ENCODE peak calls at places on chromosomes 4 and X, in eight cellular contexts. One of them, this sample, is unnamed.

GRCh38 chr4:169791527-169792156 is 33.9 kb upstream of the HPF1 start:
- DNase-seq in HEK293T: peak; percentile 72
- DNase-seq in hypothalamus: peak; percentile 53
- DNase-seq in GM12892: no peak
- DNase-seq in GM03348: peak; percentile 78
- DNase-seq in RCC 7860: peak; percentile 23
- DNase-seq in PC-3: peak; percentile 71
- DNase-seq in non-pigmented ciliary epithelial cell: no peak
- DNase-seq in this sample: peak; percentile 35

GRCh38 chrX:148416142-148416541 is 84.3 kb upstream of the AFF2 start:
- DNase-seq in PC-3: no peak
- DNase-seq in hypothalamus: no peak
- DNase-seq in non-pigmented ciliary epithelial cell: no peak
- DNase-seq in GM12892: no peak
- DNase-seq in GM03348: no peak
- DNase-seq in HEK293T: no peak
- DNase-seq in RCC 7860: no peak
- DNase-seq in this sample: no peak

GRCh38 chr4:176436500-176436973 is 116.8 kb downstream of the SPCS3 start:
- DNase-seq in GM12892: no peak
- DNase-seq in PC-3: peak; percentile 74
- DNase-seq in HEK293T: no peak
- DNase-seq in RCC 7860: peak; percentile 83
- DNase-seq in hypothalamus: no peak
- DNase-seq in GM03348: peak; percentile 25
- DNase-seq in non-pigmented ciliary epithelial cell: peak; percentile 75
- DNase-seq in this sample: no peak

GRCh38 chr4:141195095-141195707 is 25.5 kb upstream of the ZNF330 start:
- DNase-seq in GM03348: no peak
- DNase-seq in RCC 7860: no peak
- DNase-seq in PC-3: no peak
- DNase-seq in HEK293T: no peak
- DNase-seq in GM12892: no peak
- DNase-seq in non-pigmented ciliary epithelial cell: no peak
- DNase-seq in hypothalamus: no peak
- DNase-seq in this sample: no peak

GRCh38 chr4:26858947-26859401 is 1.7 kb upstream of the STIM2 start:
- DNase-seq in GM03348: no peak
- DNase-seq in hypothalamus: no peak
- DNase-seq in HEK293T: no peak
- DNase-seq in GM12892: no peak
- DNase-seq in non-pigmented ciliary epithelial cell: no peak
- DNase-seq in RCC 7860: no peak
- DNase-seq in PC-3: no peak
- DNase-seq in this sample: no peak

GRCh38 chr4:105712766-105713165 is 4.2 kb downstream of the GSTCD start:
- DNase-seq in HEK293T: no peak
- DNase-seq in hypothalamus: no peak
- DNase-seq in GM12892: no peak
- DNase-seq in GM03348: no peak
- DNase-seq in PC-3: peak; percentile 40
- DNase-seq in RCC 7860: no peak
- DNase-seq in non-pigmented ciliary epithelial cell: no peak
- DNase-seq in this sample: no peak

GRCh38 chrX:73943900-73944581 is 359.9 kb upstream of the ZCCHC13 start:
- DNase-seq in hypothalamus: peak; percentile 79
- DNase-seq in GM12892: peak; percentile 78
- DNase-seq in HEK293T: peak; percentile 93
- DNase-seq in non-pigmented ciliary epithelial cell: no peak
- DNase-seq in GM03348: peak; percentile 89
- DNase-seq in RCC 7860: peak; percentile 71
- DNase-seq in PC-3: peak; percentile 89
- DNase-seq in this sample: peak; percentile 89

GRCh38 chr4:141711211-141711610 is 74.8 kb downstream of the IL15 start:
- DNase-seq in PC-3: peak; percentile 61
- DNase-seq in non-pigmented ciliary epithelial cell: no peak
- DNase-seq in GM03348: peak; percentile 57
- DNase-seq in GM12892: no peak
- DNase-seq in RCC 7860: no peak
- DNase-seq in HEK293T: peak; percentile 16
- DNase-seq in hypothalamus: no peak
- DNase-seq in this sample: no peak

GRCh38 chr4:107035711-107036601 is at the start of gene DKK2:
- DNase-seq in non-pigmented ciliary epithelial cell: no peak
- DNase-seq in GM12892: peak; percentile 6
- DNase-seq in hypothalamus: peak; percentile 0
- DNase-seq in HEK293T: peak; percentile 17
- DNase-seq in GM03348: peak; percentile 47
- DNase-seq in PC-3: no peak
- DNase-seq in RCC 7860: no peak
- DNase-seq in this sample: peak; percentile 19

GRCh38 chr4:124265701-124266100 is 446.8 kb downstream of the ANKRD50 start:
- DNase-seq in PC-3: peak; percentile 7
- DNase-seq in RCC 7860: no peak
- DNase-seq in non-pigmented ciliary epithelial cell: no peak
- DNase-seq in GM03348: no peak
- DNase-seq in HEK293T: no peak
- DNase-seq in GM12892: no peak
- DNase-seq in hypothalamus: no peak
- DNase-seq in this sample: no peak

GRCh38 chr4:6250235-6250983 is 19.2 kb upstream of the WFS1 start:
- DNase-seq in PC-3: peak; percentile 85
- DNase-seq in GM12892: peak; percentile 53
- DNase-seq in RCC 7860: peak; percentile 47
- DNase-seq in GM03348: peak; percentile 83
- DNase-seq in hypothalamus: no peak
- DNase-seq in HEK293T: peak; percentile 70
- DNase-seq in non-pigmented ciliary epithelial cell: no peak
- DNase-seq in this sample: no peak

GRCh38 chr4:140971077-140971792 is 162.0 kb downstream of the RNF150 start:
- DNase-seq in RCC 7860: no peak
- DNase-seq in HEK293T: no peak
- DNase-seq in non-pigmented ciliary epithelial cell: no peak
- DNase-seq in GM03348: no peak
- DNase-seq in hypothalamus: no peak
- DNase-seq in GM12892: no peak
- DNase-seq in PC-3: no peak
- DNase-seq in this sample: no peak

GRCh38 chrX:43717161-43717560 is 61.1 kb downstream of the MAOA start:
- DNase-seq in GM03348: no peak
- DNase-seq in non-pigmented ciliary epithelial cell: no peak
- DNase-seq in HEK293T: no peak
- DNase-seq in PC-3: peak; percentile 46
- DNase-seq in RCC 7860: peak; percentile 81
- DNase-seq in hypothalamus: no peak
- DNase-seq in GM12892: no peak
- DNase-seq in this sample: no peak

GRCh38 chr4:177041356-177041755 is 248.6 kb upstream of the VEGFC start:
- DNase-seq in GM03348: peak; percentile 7
- DNase-seq in RCC 7860: no peak
- DNase-seq in HEK293T: no peak
- DNase-seq in PC-3: no peak
- DNase-seq in GM12892: no peak
- DNase-seq in hypothalamus: no peak
- DNase-seq in non-pigmented ciliary epithelial cell: no peak
- DNase-seq in this sample: no peak

GRCh38 chrX:53362439-53362838 is 60.0 kb downstream of the SMC1A start:
- DNase-seq in HEK293T: no peak
- DNase-seq in GM03348: no peak
- DNase-seq in hypothalamus: no peak
- DNase-seq in PC-3: no peak
- DNase-seq in RCC 7860: no peak
- DNase-seq in non-pigmented ciliary epithelial cell: no peak
- DNase-seq in GM12892: no peak
- DNase-seq in this sample: no peak

GRCh38 chr4:67087897-67088296 is 457.4 kb downstream of the CENPC start:
- DNase-seq in GM12892: no peak
- DNase-seq in hypothalamus: no peak
- DNase-seq in HEK293T: peak; percentile 14
- DNase-seq in GM03348: peak; percentile 8
- DNase-seq in non-pigmented ciliary epithelial cell: peak; percentile 0
- DNase-seq in PC-3: peak; percentile 74
- DNase-seq in RCC 7860: peak; percentile 8
- DNase-seq in this sample: peak; percentile 52

GRCh38 chr4:7646384-7647061 is 211.8 kb upstream of the PSAPL1 start:
- DNase-seq in hypothalamus: no peak
- DNase-seq in GM03348: no peak
- DNase-seq in GM12892: no peak
- DNase-seq in HEK293T: no peak
- DNase-seq in non-pigmented ciliary epithelial cell: no peak
- DNase-seq in RCC 7860: no peak
- DNase-seq in PC-3: no peak
- DNase-seq in this sample: peak; percentile 20

GRCh38 chrX:128807367-128807766 is 715.9 kb downstream of the SMARCA1 start:
- DNase-seq in hypothalamus: no peak
- DNase-seq in GM03348: no peak
- DNase-seq in non-pigmented ciliary epithelial cell: no peak
- DNase-seq in HEK293T: no peak
- DNase-seq in PC-3: no peak
- DNase-seq in GM12892: no peak
- DNase-seq in RCC 7860: no peak
- DNase-seq in this sample: no peak

GRCh38 chr4:83691998-83692397 is 156.1 kb downstream of the GPAT3 start:
- DNase-seq in PC-3: peak; percentile 77
- DNase-seq in GM12892: no peak
- DNase-seq in hypothalamus: no peak
- DNase-seq in non-pigmented ciliary epithelial cell: no peak
- DNase-seq in HEK293T: no peak
- DNase-seq in RCC 7860: no peak
- DNase-seq in GM03348: no peak
- DNase-seq in this sample: no peak

This sample was measured in activated CD4-positive, alpha-beta memory T cell treated with anti-CD3 and anti-CD28 coated beads for 36 hours.